ENCODE peak calls at places on chromosomes 3 and 15, in eight cellular contexts. X is HFF-Myc, U is astrocyte of the spinal cord, S is GM06990, P is neural progenitor cell, H is upper lobe of right lung, V is IMR-90, G is GM20000. A is an unnamed sample.

GRCh38 chr3:188220097-188220788 is 66.3 kb downstream of the LPP start:
- DNase-seq in P (no peak), G (no peak), U (no peak), H (no peak), V (peak; percentile 73), X (no peak), S (no peak), A (no peak)

GRCh38 chr3:67296039-67296892 is 298.2 kb downstream of the KBTBD8 start:
- DNase-seq in U (no peak), X (no peak), H (no peak), V (no peak), S (no peak), P (no peak), G (no peak), A (no peak)

GRCh38 chr3:156826896-156827882 is 1.0 kb downstream of the LEKR1 start:
- DNase-seq in H (no peak), U (no peak), S (no peak), X (no peak), G (peak; percentile 64), P (peak; percentile 40), V (no peak), A (peak; percentile 62)

GRCh38 chr15:91456251-91456718 is 356.2 kb downstream of the SV2B start:
- DNase-seq in H (no peak), G (no peak), U (peak; percentile 97), X (no peak), V (peak; percentile 87), S (no peak), P (no peak), A (no peak)

GRCh38 chr3:151305778-151306157 is 10.9 kb downstream of the GPR87 start:
- DNase-seq in P (no peak), V (peak; percentile 41), U (no peak), G (no peak), H (no peak), S (no peak), X (no peak), A (no peak)

GRCh38 chr3:9746330-9746729 is 3.4 kb upstream of the OGG1 start:
- DNase-seq in P (no peak), G (no peak), X (peak; percentile 76), H (no peak), S (no peak), U (peak; percentile 87), V (peak; percentile 95), A (no peak)

GRCh38 chr15:85047271-85047948 is 65.8 kb downstream of the PDE8A start:
- DNase-seq in P (no peak), S (no peak), H (no peak), X (peak; percentile 85), U (peak; percentile 97), G (peak; percentile 31), V (peak; percentile 99), A (no peak)

GRCh38 chr3:172065967-172066762 is 26.8 kb downstream of the FNDC3B start:
- DNase-seq in X (no peak), S (no peak), P (no peak), H (no peak), U (peak; percentile 73), G (no peak), V (peak; percentile 68), A (no peak)

GRCh38 chr3:118912188-118912587 is 122.5 kb downstream of the IGSF11 start:
- DNase-seq in X (no peak), G (no peak), U (no peak), H (no peak), V (no peak), P (no peak), S (no peak), A (no peak)

GRCh38 chr3:53643757-53644156 is 149.3 kb downstream of the CACNA1D start:
- DNase-seq in G (no peak), V (no peak), P (peak; percentile 36), U (no peak), S (no peak), H (no peak), X (no peak), A (no peak)
- TF ChIP-seq CTCF in G (no peak), V (peak; percentile 4), P (peak; percentile 41), U (no peak), S (no peak), H (no peak), X (no peak), A (no peak)

DNA sequence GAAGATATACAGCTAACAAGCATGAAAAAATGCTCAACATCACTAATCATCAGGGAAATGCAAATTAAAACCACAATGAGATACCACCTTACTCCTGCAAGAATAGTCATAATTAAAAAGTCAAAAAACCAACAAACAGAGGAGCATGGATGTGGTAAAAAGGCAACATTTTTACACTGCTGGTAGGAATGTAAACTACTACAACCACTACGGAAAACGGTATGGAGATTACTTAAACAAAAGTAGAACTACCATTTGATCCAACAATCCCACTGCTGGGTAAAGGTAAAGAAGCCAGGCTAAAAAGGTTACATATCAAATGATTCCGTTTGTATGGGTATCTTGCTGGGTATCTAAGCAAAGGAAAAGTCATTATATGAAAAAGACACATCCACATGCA is 53.8 kb downstream of the STAG1 start:
- DNase-seq in G (no peak), H (no peak), V (no peak), S (no peak), P (no peak), U (no peak), X (no peak), A (no peak)
- TF ChIP-seq CTCF in G (no peak), H (no peak), V (peak; percentile 14), S (no peak), P (peak; percentile 6), U (no peak), X (no peak), A (no peak)

GRCh38 chr3:143951351-143951971 is 20.2 kb upstream of the DIPK2A start:
- DNase-seq in H (no peak), G (peak; percentile 33), V (peak; percentile 46), S (no peak), U (peak; percentile 52), X (no peak), P (peak; percentile 67), A (peak; percentile 39)
- TF ChIP-seq CTCF in H (peak; percentile 81), G (peak; percentile 65), V (peak; percentile 58), S (peak; percentile 75), U (peak; percentile 71), X (peak; percentile 62), P (peak; percentile 82), A (peak; percentile 70)

DNA sequence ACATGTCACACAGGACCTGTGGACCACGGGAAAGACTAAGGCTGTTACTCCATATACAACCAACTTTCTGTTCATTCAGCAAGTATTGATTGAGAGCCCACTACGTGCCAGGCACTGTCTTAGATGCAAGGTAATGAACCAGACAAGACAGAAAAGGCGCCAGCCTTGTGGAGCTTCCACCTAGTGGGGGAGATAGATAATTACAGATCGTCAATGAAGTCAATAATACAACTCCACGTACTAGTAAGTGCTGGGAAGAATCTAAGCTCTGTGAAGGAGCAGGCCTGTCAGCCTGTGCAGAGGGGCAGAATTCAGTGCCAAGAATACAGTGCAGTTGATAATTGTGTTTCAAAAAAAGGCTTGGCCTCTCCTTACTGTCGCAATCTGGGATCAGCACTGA is 186.4 kb downstream of the FEZF2 start:
- DNase-seq in S (no peak), G (no peak), V (peak; percentile 31), U (peak; percentile 31), X (no peak), P (peak; percentile 48), H (no peak), A (no peak)
- TF ChIP-seq CTCF in S (peak; percentile 32), G (no peak), V (peak; percentile 45), U (peak; percentile 45), X (peak; percentile 45), P (peak; percentile 61), H (peak; percentile 45), A (peak; percentile 26)

GRCh38 chr3:127097516-127097915 is 95.4 kb upstream of the PRR23E start:
- DNase-seq in G (no peak), P (no peak), S (no peak), H (no peak), V (no peak), U (no peak), X (no peak), A (no peak)
- TF ChIP-seq CTCF in G (no peak), P (no peak), S (no peak), H (no peak), V (no peak), U (no peak), X (no peak), A (no peak)

GRCh38 chr15:51366911-51367310 is 25.5 kb downstream of the GLDN start:
- DNase-seq in X (peak; percentile 39), H (no peak), S (no peak), U (peak; percentile 38), P (no peak), G (no peak), V (peak; percentile 52), A (no peak)
- TF ChIP-seq CTCF in X (no peak), H (no peak), S (no peak), U (no peak), P (no peak), G (no peak), V (no peak), A (no peak)

A was measured in GM13977.